ENCODE peak calls at places on chromosomes 2 and 18, in five cellular contexts. One of them, this sample, is unnamed. For H3K4me1, the result is how much of the 10 kb centered on the place peaks cover.

GRCh38 chr2:20569464-20570223 is 81.3 kb downstream of the HS1BP3 start:
- DNase-seq in GM23338: no peak
- DNase-seq in spleen: peak
- DNase-seq in left lung: peak
- DNase-seq in CD8-positive, alpha-beta memory T cell: no peak
- DNase-seq in this sample: no peak

GRCh38 chr2:8488001-8488738 is 193.7 kb upstream of the ID2 start:
- DNase-seq in GM23338: no peak
- DNase-seq in spleen: no peak
- DNase-seq in left lung: no peak
- DNase-seq in CD8-positive, alpha-beta memory T cell: peak
- DNase-seq in this sample: no peak

GRCh38 chr2:1736997-1737480 is 7.3 kb downstream of the PXDN start:
- DNase-seq in GM23338: no peak
- DNase-seq in spleen: no peak
- DNase-seq in left lung: peak
- DNase-seq in CD8-positive, alpha-beta memory T cell: no peak
- DNase-seq in this sample: no peak

GRCh38 chr2:233386382-233387041 is 32.2 kb downstream of the DGKD start:
- DNase-seq in GM23338: no peak
- DNase-seq in spleen: no peak
- DNase-seq in left lung: no peak
- DNase-seq in CD8-positive, alpha-beta memory T cell: no peak
- DNase-seq in this sample: no peak

GRCh38 chr2:160747771-160748170 is 254.2 kb upstream of the RBMS1 start:
- DNase-seq in GM23338: no peak
- DNase-seq in spleen: no peak
- DNase-seq in left lung: no peak
- DNase-seq in CD8-positive, alpha-beta memory T cell: no peak
- DNase-seq in this sample: peak

GRCh38 chr2:207891222-207891844 is 121.6 kb upstream of the FZD5 start:
- DNase-seq in GM23338: no peak
- DNase-seq in spleen: no peak
- DNase-seq in left lung: no peak
- DNase-seq in CD8-positive, alpha-beta memory T cell: no peak
- DNase-seq in this sample: no peak

GRCh38 chr18:37985126-37985525 is 419.5 kb upstream of the CELF4 start:
- DNase-seq in GM23338: peak
- DNase-seq in spleen: no peak
- DNase-seq in left lung: no peak
- DNase-seq in CD8-positive, alpha-beta memory T cell: no peak
- DNase-seq in this sample: no peak

GRCh38 chr2:41965886-41966285 is 81.9 kb upstream of the PKDCC start:
- DNase-seq in GM23338: no peak
- DNase-seq in spleen: no peak
- DNase-seq in left lung: no peak
- DNase-seq in CD8-positive, alpha-beta memory T cell: no peak
- DNase-seq in this sample: no peak

GRCh38 chr2:25424426-25425028 is 82.8 kb upstream of the DNMT3A start:
- DNase-seq in GM23338: no peak
- DNase-seq in spleen: no peak
- DNase-seq in left lung: no peak
- DNase-seq in CD8-positive, alpha-beta memory T cell: no peak
- DNase-seq in this sample: no peak

GRCh38 chr2:43764086-43764710 is 9.6 kb upstream of the DYNC2LI1 start:
- DNase-seq in GM23338: no peak
- DNase-seq in spleen: no peak
- DNase-seq in left lung: no peak
- DNase-seq in CD8-positive, alpha-beta memory T cell: no peak
- DNase-seq in this sample: no peak

GRCh38 chr2:235394278-235394828 is 99.5 kb upstream of the AGAP1 start:
- DNase-seq in GM23338: no peak
- DNase-seq in spleen: no peak
- DNase-seq in left lung: no peak
- DNase-seq in CD8-positive, alpha-beta memory T cell: no peak
- DNase-seq in this sample: peak

GRCh38 chr18:74499633-74500032 is 3.5 kb downstream of the CNDP2 start:
- DNase-seq in GM23338: no peak
- DNase-seq in spleen: peak
- DNase-seq in left lung: no peak
- DNase-seq in CD8-positive, alpha-beta memory T cell: peak
- DNase-seq in this sample: peak

GRCh38 chr2:197113221-197113831 is 186.8 kb upstream of the PGAP1 start:
- DNase-seq in GM23338: peak
- DNase-seq in spleen: no peak
- DNase-seq in left lung: no peak
- DNase-seq in CD8-positive, alpha-beta memory T cell: no peak
- DNase-seq in this sample: peak

GRCh38 chr18:26425148-26425531 is 123.2 kb downstream of the KCTD1 start:
- DNase-seq in GM23338: no peak
- DNase-seq in spleen: no peak
- DNase-seq in left lung: no peak
- DNase-seq in CD8-positive, alpha-beta memory T cell: no peak
- DNase-seq in this sample: peak

DNA sequence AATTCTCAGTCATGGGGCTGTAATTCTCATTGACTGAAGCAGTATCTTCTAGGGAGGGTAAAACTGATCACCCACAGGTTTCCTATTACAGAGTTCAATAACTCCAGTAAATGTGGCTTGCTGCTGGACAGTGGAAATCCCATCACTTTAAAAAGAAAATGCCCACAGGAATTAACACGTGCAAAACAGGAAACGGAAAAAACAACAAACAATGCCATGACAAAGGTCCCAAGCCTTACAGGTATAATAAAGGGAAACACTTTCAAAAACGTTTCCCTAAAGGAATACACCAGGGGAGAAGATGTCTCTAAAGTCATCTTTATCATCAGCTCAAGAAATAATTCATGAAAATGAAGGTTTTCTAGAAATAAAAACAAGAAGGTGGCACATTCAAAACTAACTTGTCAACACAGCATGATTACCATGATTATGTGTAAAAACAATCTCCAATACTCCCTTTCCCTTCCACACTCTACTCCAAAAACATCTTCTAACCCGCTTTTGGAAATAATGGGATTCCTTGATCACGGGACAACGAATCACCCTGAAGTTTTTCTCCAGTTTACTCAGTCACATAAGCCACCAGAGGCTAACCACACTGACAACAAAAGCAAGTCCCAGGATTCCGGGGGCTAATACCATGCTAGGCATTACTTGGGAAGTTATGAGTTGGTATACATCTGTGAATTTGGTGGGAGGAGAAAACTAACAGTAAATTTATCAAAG is 167.9 kb downstream of the TCF4 start:
- DNase-seq in GM23338: no peak
- DNase-seq in spleen: no peak
- DNase-seq in left lung: no peak
- DNase-seq in CD8-positive, alpha-beta memory T cell: no peak
- DNase-seq in this sample: no peak
- H3K27ac ChIP-seq in GM23338: peak
- H3K27ac ChIP-seq in spleen: peak
- H3K27ac ChIP-seq in left lung: peak
- H3K27ac ChIP-seq in CD8-positive, alpha-beta memory T cell: no peak
- H3K27ac ChIP-seq in this sample: no peak

GRCh38 chr2:36416370-36417165 is 61.0 kb downstream of the CRIM1 start:
- DNase-seq in GM23338: no peak
- DNase-seq in spleen: no peak
- DNase-seq in left lung: no peak
- DNase-seq in CD8-positive, alpha-beta memory T cell: no peak
- DNase-seq in this sample: no peak
- H3K4me1 ChIP-seq in GM23338: half or more
- H3K4me1 ChIP-seq in spleen: half or more
- H3K4me1 ChIP-seq in left lung: under half
- H3K4me1 ChIP-seq in CD8-positive, alpha-beta memory T cell: under half
- H3K4me1 ChIP-seq in this sample: under half

DNA sequence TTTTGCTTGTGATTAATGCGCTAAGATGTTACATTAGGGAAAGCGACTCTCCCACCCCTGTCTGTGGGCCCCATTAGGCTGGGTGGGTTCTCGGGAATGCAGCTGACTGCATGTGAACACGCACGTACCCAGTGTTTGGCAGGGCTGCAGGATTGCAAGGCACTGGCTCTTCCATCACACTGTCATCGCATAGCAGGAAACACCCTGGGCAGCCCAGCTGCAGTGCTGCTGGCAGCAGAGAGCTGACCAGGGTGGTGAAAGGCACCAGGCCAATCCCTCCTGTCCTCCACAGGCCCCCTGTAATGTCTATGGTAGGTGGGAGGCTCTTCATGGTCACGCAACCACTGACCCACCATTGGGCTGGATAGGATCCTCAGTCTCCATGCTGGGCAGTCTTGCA is 34.4 kb upstream of the FZD7 start:
- DNase-seq in GM23338: no peak
- DNase-seq in spleen: no peak
- DNase-seq in left lung: peak
- DNase-seq in CD8-positive, alpha-beta memory T cell: no peak
- DNase-seq in this sample: no peak
- H3K27ac ChIP-seq in GM23338: no peak
- H3K27ac ChIP-seq in spleen: no peak
- H3K27ac ChIP-seq in left lung: no peak
- H3K27ac ChIP-seq in CD8-positive, alpha-beta memory T cell: no peak
- H3K27ac ChIP-seq in this sample: no peak

GRCh38 chr2:64639691-64640090 is 14.0 kb downstream of the SERTAD2 start:
- DNase-seq in GM23338: no peak
- DNase-seq in spleen: no peak
- DNase-seq in left lung: no peak
- DNase-seq in CD8-positive, alpha-beta memory T cell: no peak
- DNase-seq in this sample: no peak
- H3K4me1 ChIP-seq in GM23338: half or more
- H3K4me1 ChIP-seq in spleen: half or more
- H3K4me1 ChIP-seq in left lung: half or more
- H3K4me1 ChIP-seq in CD8-positive, alpha-beta memory T cell: half or more
- H3K4me1 ChIP-seq in this sample: half or more

DNA sequence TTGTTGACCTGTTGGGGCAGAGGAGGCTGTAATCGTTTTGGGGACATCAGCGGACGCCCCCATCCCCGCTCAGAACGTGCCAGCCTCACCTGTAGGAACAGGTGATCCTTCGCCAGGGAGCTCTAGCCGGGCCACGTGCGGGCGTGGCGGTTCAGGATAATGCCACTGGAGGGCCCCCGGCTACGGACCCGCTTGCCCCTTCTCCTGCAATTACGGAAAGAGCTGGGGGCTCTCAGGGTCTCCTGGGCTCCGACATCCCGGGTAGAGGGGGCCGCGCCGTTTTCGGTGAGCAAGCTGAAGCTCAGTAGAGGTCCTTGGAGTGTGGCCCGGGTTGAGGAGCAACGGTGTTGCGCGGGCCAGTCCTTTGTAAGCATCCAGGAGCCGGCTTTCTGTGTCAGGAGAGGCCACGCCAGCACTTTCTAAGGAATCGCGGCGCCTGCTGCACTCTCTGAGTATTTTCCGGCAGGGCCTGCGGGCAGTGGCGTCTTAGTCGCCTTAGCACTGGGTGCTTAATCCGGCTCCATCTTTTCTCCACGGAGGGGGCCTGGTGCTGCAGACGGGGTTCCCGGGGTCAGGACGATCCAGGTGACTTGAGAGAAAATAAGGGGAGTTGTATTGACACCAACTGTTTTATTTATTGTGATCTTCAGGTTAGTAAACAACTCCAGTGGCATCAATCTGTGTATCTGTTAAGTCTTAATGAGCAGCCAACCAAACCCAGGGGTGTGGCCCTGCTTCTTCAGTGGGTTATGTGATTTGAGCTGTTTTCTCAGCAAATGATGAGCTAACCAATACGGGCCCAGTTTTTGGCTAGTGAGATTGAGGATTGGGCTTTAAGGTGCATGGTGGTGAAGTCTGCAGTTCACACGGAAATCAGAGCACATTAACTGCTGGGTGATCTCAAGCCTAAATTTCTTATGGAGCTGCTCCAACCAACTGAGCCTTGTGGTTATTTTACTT is 1.9 kb downstream of the MTCL1 start:
- DNase-seq in GM23338: peak
- DNase-seq in spleen: peak
- DNase-seq in left lung: peak
- DNase-seq in CD8-positive, alpha-beta memory T cell: no peak
- DNase-seq in this sample: peak
- H3K27ac ChIP-seq in GM23338: no peak
- H3K27ac ChIP-seq in spleen: no peak
- H3K27ac ChIP-seq in left lung: no peak
- H3K27ac ChIP-seq in CD8-positive, alpha-beta memory T cell: no peak
- H3K27ac ChIP-seq in this sample: peak

This sample was measured in mammary epithelial cell.